ENCODE peak calls at places on chromosomes 12 and 14, in nine cellular contexts. P is uterus, M is vagina, V is endothelial cell, X is foreskin fibroblast, L is MM.1S, T is Peyer's patch, J is A549, I is PC-9. Z is an unnamed sample.

GRCh38 chr14:101119830-101120571 is 216.5 kb upstream of the RTL1 start:
- DNase-seq in L (no peak), T (peak; percentile 22), X (peak; percentile 16), I (no peak), J (no peak), V (no peak), P (peak; percentile 16), M (peak; percentile 89), Z (no peak)

GRCh38 chr12:90628213-90628612 is 326.8 kb downstream of the CCER1 start:
- DNase-seq in L (no peak), X (no peak), V (no peak), M (no peak), P (no peak), I (no peak), J (no peak), T (no peak), Z (no peak)

GRCh38 chr12:1157046-1157445 is 166.0 kb downstream of the ERC1 start:
- DNase-seq in L (no peak), I (no peak), J (no peak), M (no peak), X (no peak), T (no peak), P (no peak), V (no peak), Z (no peak)

GRCh38 chr14:70934084-70934483 is 26.8 kb downstream of the PCNX1 start:
- DNase-seq in J (no peak), I (no peak), P (no peak), T (no peak), M (no peak), L (no peak), V (no peak), X (peak; percentile 54), Z (no peak)

GRCh38 chr12:89947437-89948265 is 239.0 kb upstream of the ATP2B1 start:
- DNase-seq in V (no peak), T (no peak), P (peak; percentile 39), L (no peak), J (peak; percentile 60), M (no peak), I (no peak), X (peak; percentile 86), Z (no peak)

GRCh38 chr14:81231540-81231939 is 10.8 kb upstream of the GTF2A1 start:
- DNase-seq in L (no peak), J (no peak), T (no peak), I (no peak), P (no peak), X (no peak), M (no peak), V (no peak), Z (no peak)

GRCh38 chr12:107436376-107436775 is 249.2 kb upstream of the PWP1 start:
- DNase-seq in T (no peak), V (no peak), M (no peak), I (peak; percentile 0), J (peak; percentile 15), L (no peak), X (peak; percentile 47), P (no peak), Z (no peak)

GRCh38 chr12:10562306-10562933 is 51.0 kb downstream of the MAGOHB start:
- DNase-seq in I (peak; percentile 28), T (no peak), M (no peak), P (no peak), V (peak; percentile 18), L (peak; percentile 40), J (peak; percentile 13), X (peak; percentile 74), Z (no peak)

GRCh38 chr12:68901551-68901950 is 31.4 kb downstream of the CPM start:
- DNase-seq in T (no peak), M (no peak), J (no peak), X (no peak), P (no peak), V (no peak), L (no peak), I (no peak), Z (no peak)

GRCh38 chr12:82651489-82651888 is 35.2 kb upstream of the TMTC2 start:
- DNase-seq in L (no peak), V (no peak), I (peak; percentile 41), T (no peak), J (peak; percentile 25), X (no peak), P (no peak), M (no peak), Z (no peak)

GRCh38 chr12:12334710-12335040 is 15.4 kb downstream of the MANSC1 start:
- DNase-seq in I (no peak), P (peak; percentile 5), X (no peak), L (no peak), T (no peak), J (no peak), M (no peak), V (no peak), Z (no peak)
- TF ChIP-seq CTCF in I (peak; percentile 51), P (no peak), X (no peak), L (peak; percentile 8), T (no peak), J (peak; percentile 38), M (no peak), V (peak; percentile 36), Z (no peak)

GRCh38 chr14:105201928-105202513 is 20.9 kb upstream of the NUDT14 start:
- DNase-seq in L (no peak), M (no peak), V (no peak), J (no peak), T (no peak), X (no peak), I (no peak), P (no peak), Z (peak; percentile 69)

GRCh38 chr14:105201156-105201927 is 20.2 kb upstream of the NUDT14 start:
- DNase-seq in J (no peak), V (no peak), M (no peak), T (no peak), P (no peak), L (no peak), I (no peak), X (no peak), Z (no peak)

GRCh38 chr14:105204206-105204930 is 23.3 kb upstream of the NUDT14 start:
- DNase-seq in L (no peak), J (no peak), M (no peak), T (peak; percentile 85), P (no peak), I (peak; percentile 79), X (peak; percentile 60), V (no peak), Z (no peak)

GRCh38 chr14:105203701-105204100 is 22.6 kb upstream of the NUDT14 start:
- DNase-seq in I (no peak), T (no peak), L (no peak), J (no peak), M (no peak), V (no peak), P (no peak), X (no peak), Z (no peak)

GRCh38 chr14:105203057-105203494 is 22.0 kb upstream of the NUDT14 start:
- DNase-seq in I (peak; percentile 67), V (peak; percentile 89), L (peak; percentile 28), P (peak; percentile 75), X (peak; percentile 86), M (no peak), T (peak; percentile 85), J (peak; percentile 81), Z (peak; percentile 85)
- TF ChIP-seq CTCF in I (peak; percentile 95), V (peak; percentile 96), L (peak; percentile 62), P (peak; percentile 90), X (peak; percentile 82), M (peak; percentile 83), T (peak; percentile 89), J (peak; percentile 89), Z (peak; percentile 91)

GRCh38 chr14:35944847-35945246 is 118.7 kb downstream of the BRMS1L start:
- DNase-seq in M (no peak), J (peak; percentile 31), V (peak; percentile 13), T (no peak), X (no peak), P (no peak), L (peak; percentile 12), I (peak; percentile 22), Z (peak; percentile 24)
- TF ChIP-seq CTCF in M (no peak), J (peak; percentile 13), V (peak; percentile 16), T (no peak), X (no peak), P (no peak), L (peak; percentile 38), I (no peak), Z (no peak)

GRCh38 chr12:131438874-131439273 is 272.0 kb upstream of the SFSWAP start:
- DNase-seq in X (no peak), J (no peak), M (peak; percentile 64), L (no peak), P (no peak), T (no peak), V (no peak), I (no peak), Z (no peak)
- TF ChIP-seq CTCF in X (no peak), J (no peak), M (no peak), L (no peak), P (no peak), T (no peak), V (no peak), I (no peak), Z (no peak)

GRCh38 chr12:71125515-71125914 is 32.3 kb downstream of the TSPAN8 start:
- DNase-seq in X (no peak), M (no peak), T (no peak), P (no peak), J (no peak), V (no peak), L (no peak), I (no peak), Z (no peak)
- TF ChIP-seq CTCF in X (no peak), M (no peak), T (no peak), P (no peak), J (no peak), V (no peak), L (no peak), I (no peak), Z (no peak)

GRCh38 chr14:76651410-76652055 is 109.7 kb upstream of the VASH1 start:
- DNase-seq in X (no peak), M (no peak), J (no peak), P (no peak), V (no peak), I (no peak), T (no peak), L (no peak), Z (no peak)

GRCh38 chr14:76644875-76645518 is 116.3 kb upstream of the VASH1 start:
- DNase-seq in P (no peak), J (peak; percentile 58), I (peak; percentile 52), L (no peak), X (peak; percentile 47), M (no peak), T (no peak), V (peak; percentile 70), Z (peak; percentile 52)

GRCh38 chr14:76647699-76648298 is 113.5 kb upstream of the VASH1 start:
- DNase-seq in T (no peak), V (peak; percentile 32), I (peak; percentile 52), L (peak; percentile 36), X (peak; percentile 64), J (peak; percentile 71), M (no peak), P (no peak), Z (peak; percentile 69)
- TF ChIP-seq CTCF in T (peak; percentile 56), V (peak; percentile 81), I (peak; percentile 95), L (peak; percentile 63), X (peak; percentile 91), J (peak; percentile 73), M (peak; percentile 50), P (peak; percentile 57), Z (peak; percentile 80)

Z was measured in GM10248.